ENCODE peak calls at places on chromosomes 12 and 14, in four cellular contexts. One of them, this sample, is unnamed.

GRCh38 chr12:48198619-48198973 is 4.5 kb downstream of the OR10AD1 start:
- DNase-seq in heart left ventricle: peak
- DNase-seq in HFFc6: no peak
- DNase-seq in CD8-positive, alpha-beta T cell: no peak
- DNase-seq in this sample: no peak

GRCh38 chr12:32448581-32448980 is 49.2 kb downstream of the FGD4 start:
- DNase-seq in heart left ventricle: no peak
- DNase-seq in CD8-positive, alpha-beta T cell: no peak
- DNase-seq in HFFc6: no peak
- DNase-seq in this sample: no peak

GRCh38 chr14:94357166-94357565 is 31.2 kb downstream of the SERPINA1 start:
- DNase-seq in CD8-positive, alpha-beta T cell: no peak
- DNase-seq in HFFc6: no peak
- DNase-seq in heart left ventricle: no peak
- DNase-seq in this sample: no peak

GRCh38 chr12:46825526-46826414 is at the start of gene SLC38A4:
- DNase-seq in HFFc6: peak
- DNase-seq in heart left ventricle: peak
- DNase-seq in CD8-positive, alpha-beta T cell: no peak
- DNase-seq in this sample: no peak

GRCh38 chr14:56378474-56378873 is 201.1 kb upstream of the TMEM260 start:
- DNase-seq in CD8-positive, alpha-beta T cell: no peak
- DNase-seq in HFFc6: peak
- DNase-seq in heart left ventricle: no peak
- DNase-seq in this sample: no peak

GRCh38 chr12:85057370-85057963 is 21.3 kb downstream of the LRRIQ1 start:
- DNase-seq in CD8-positive, alpha-beta T cell: no peak
- DNase-seq in heart left ventricle: no peak
- DNase-seq in HFFc6: peak
- DNase-seq in this sample: peak

GRCh38 chr12:105623337-105623736 is 292.8 kb downstream of the C12orf75 start:
- DNase-seq in CD8-positive, alpha-beta T cell: no peak
- DNase-seq in heart left ventricle: no peak
- DNase-seq in HFFc6: no peak
- DNase-seq in this sample: no peak

GRCh38 chr14:94361682-94362081 is 26.7 kb downstream of the SERPINA1 start:
- DNase-seq in CD8-positive, alpha-beta T cell: no peak
- DNase-seq in HFFc6: no peak
- DNase-seq in heart left ventricle: no peak
- DNase-seq in this sample: no peak

GRCh38 chr14:23183479-23183878 is at the start of gene SLC7A8:
- DNase-seq in heart left ventricle: peak
- DNase-seq in HFFc6: no peak
- DNase-seq in CD8-positive, alpha-beta T cell: peak
- DNase-seq in this sample: no peak

GRCh38 chr14:93285048-93285447 is 47.8 kb downstream of the BTBD7 start:
- DNase-seq in HFFc6: no peak
- DNase-seq in heart left ventricle: no peak
- DNase-seq in CD8-positive, alpha-beta T cell: no peak
- DNase-seq in this sample: no peak

GRCh38 chr12:32115404-32116104 is 8.9 kb downstream of the BICD1 start:
- DNase-seq in heart left ventricle: peak
- DNase-seq in HFFc6: peak
- DNase-seq in CD8-positive, alpha-beta T cell: no peak
- DNase-seq in this sample: no peak

GRCh38 chr12:114529956-114530355 is 124.0 kb upstream of the TBX5 start:
- DNase-seq in heart left ventricle: no peak
- DNase-seq in HFFc6: no peak
- DNase-seq in CD8-positive, alpha-beta T cell: no peak
- DNase-seq in this sample: no peak

GRCh38 chr12:114627393-114627792 is 56.6 kb downstream of the TBX3 start:
- DNase-seq in heart left ventricle: no peak
- DNase-seq in CD8-positive, alpha-beta T cell: no peak
- DNase-seq in HFFc6: no peak
- DNase-seq in this sample: no peak

GRCh38 chr14:53894456-53894855 is 62.2 kb downstream of the BMP4 start:
- DNase-seq in HFFc6: peak
- DNase-seq in heart left ventricle: no peak
- DNase-seq in CD8-positive, alpha-beta T cell: no peak
- DNase-seq in this sample: no peak

GRCh38 chr14:21025374-21026151 is 702 bp upstream of the NDRG2 start:
- DNase-seq in CD8-positive, alpha-beta T cell: peak
- DNase-seq in HFFc6: no peak
- DNase-seq in heart left ventricle: peak
- DNase-seq in this sample: no peak

GRCh38 chr12:132593938-132594358 is 16.4 kb downstream of the LRCOL1 start:
- DNase-seq in CD8-positive, alpha-beta T cell: no peak
- DNase-seq in heart left ventricle: peak
- DNase-seq in HFFc6: peak
- DNase-seq in this sample: no peak

GRCh38 chr12:41992029-41992428 is 152.6 kb downstream of the GXYLT1 start:
- DNase-seq in CD8-positive, alpha-beta T cell: no peak
- DNase-seq in heart left ventricle: no peak
- DNase-seq in HFFc6: no peak
- DNase-seq in this sample: no peak

GRCh38 chr12:121132601-121133481 is at the start of gene P2RX7:
- DNase-seq in CD8-positive, alpha-beta T cell: peak
- DNase-seq in heart left ventricle: peak
- DNase-seq in HFFc6: peak
- DNase-seq in this sample: peak

GRCh38 chr12:85448031-85448430 is 168.0 kb downstream of the ALX1 start:
- DNase-seq in HFFc6: no peak
- DNase-seq in CD8-positive, alpha-beta T cell: no peak
- DNase-seq in heart left ventricle: no peak
- DNase-seq in this sample: no peak

GRCh38 chr12:53205747-53206146 is 1.3 kb downstream of the ITGB7 start:
- DNase-seq in HFFc6: peak
- DNase-seq in CD8-positive, alpha-beta T cell: peak
- DNase-seq in heart left ventricle: no peak
- DNase-seq in this sample: peak

GRCh38 chr12:75655233-75655879 is 143.9 kb upstream of the KRR1 start:
- DNase-seq in CD8-positive, alpha-beta T cell: no peak
- DNase-seq in heart left ventricle: no peak
- DNase-seq in HFFc6: no peak
- DNase-seq in this sample: no peak

GRCh38 chr14:36996133-36996856 is 176.1 kb downstream of the SLC25A21 start:
- DNase-seq in CD8-positive, alpha-beta T cell: no peak
- DNase-seq in heart left ventricle: no peak
- DNase-seq in HFFc6: peak
- DNase-seq in this sample: no peak

GRCh38 chr14:70803321-70804110 is 5.8 kb downstream of the MAP3K9 start:
- DNase-seq in HFFc6: no peak
- DNase-seq in CD8-positive, alpha-beta T cell: no peak
- DNase-seq in heart left ventricle: no peak
- DNase-seq in this sample: no peak

GRCh38 chr12:116502989-116503496 is 56.1 kb upstream of the MAP1LC3B2 start:
- DNase-seq in CD8-positive, alpha-beta T cell: no peak
- DNase-seq in heart left ventricle: no peak
- DNase-seq in HFFc6: no peak
- DNase-seq in this sample: no peak

This sample was measured in natural killer cell treated with Interleukin-12 subunit alpha and Interleukin-12 subunit beta and Interleukin-15 and Interleukin-18, amount 100 ng/mL, for 72 hours.